ENCODE peak calls at places on chromosomes 1 and 21, in four cellular contexts. H, A, Y and X are unnamed samples. For H3K4me1, the result is how much of the 10 kb centered on the place peaks cover.

GRCh38 chr1:11691302-11691914 is at the start of gene DRAXIN:
- DNase-seq in Y (no peak), A (peak), H (no peak), X (no peak)

GRCh38 chr1:228131736-228132135 is 8.3 kb upstream of the GUK1 start:
- DNase-seq in Y (no peak), A (no peak), H (no peak), X (no peak)

GRCh38 chr1:16215882-16216753 is 3.7 kb upstream of the ARHGEF19 start:
- DNase-seq in A (peak), Y (peak), H (peak), X (peak)

GRCh38 chr1:36534711-36535412 is 52.1 kb upstream of the CSF3R start:
- DNase-seq in H (no peak), Y (no peak), A (no peak), X (no peak)

GRCh38 chr1:185439727-185440415 is 122.8 kb upstream of the IVNS1ABP start:
- DNase-seq in A (no peak), Y (peak), H (no peak), X (no peak)

GRCh38 chr1:113905435-113905861 is 322 bp downstream of the DCLRE1B start:
- DNase-seq in H (peak), A (peak), Y (no peak), X (peak)

GRCh38 chr1:2542262-2542915 is 12.3 kb upstream of the HES5 start:
- DNase-seq in Y (no peak), H (no peak), A (no peak), X (peak)

GRCh38 chr21:44527156-44527982 is 12.6 kb downstream of the KRTAP10-1 start:
- DNase-seq in A (no peak), H (no peak), Y (no peak), X (peak)

GRCh38 chr1:239843556-239843955 is 248.1 kb upstream of the FMN2 start:
- DNase-seq in H (no peak), Y (no peak), A (no peak), X (no peak)

GRCh38 chr1:50570064-50570463 is 146.8 kb upstream of the DMRTA2 start:
- DNase-seq in A (no peak), Y (peak), H (no peak), X (no peak)

GRCh38 chr1:241992734-241993133 is 6.2 kb downstream of the MAP1LC3C start:
- DNase-seq in H (no peak), A (no peak), Y (no peak), X (peak)

GRCh38 chr1:160522136-160522535 is 919 bp downstream of the SLAMF6 start:
- DNase-seq in Y (no peak), A (no peak), H (no peak), X (no peak)

GRCh38 chr1:160519542-160520435 is 3.3 kb downstream of the SLAMF6 start:
- DNase-seq in A (no peak), H (no peak), Y (peak), X (no peak)

GRCh38 chr1:160521554-160521953 is 1.5 kb downstream of the SLAMF6 start:
- DNase-seq in Y (no peak), A (no peak), H (no peak), X (no peak)

GRCh38 chr1:160520582-160520981 is 2.5 kb downstream of the SLAMF6 start:
- DNase-seq in H (no peak), A (no peak), Y (peak), X (no peak)

DNA sequence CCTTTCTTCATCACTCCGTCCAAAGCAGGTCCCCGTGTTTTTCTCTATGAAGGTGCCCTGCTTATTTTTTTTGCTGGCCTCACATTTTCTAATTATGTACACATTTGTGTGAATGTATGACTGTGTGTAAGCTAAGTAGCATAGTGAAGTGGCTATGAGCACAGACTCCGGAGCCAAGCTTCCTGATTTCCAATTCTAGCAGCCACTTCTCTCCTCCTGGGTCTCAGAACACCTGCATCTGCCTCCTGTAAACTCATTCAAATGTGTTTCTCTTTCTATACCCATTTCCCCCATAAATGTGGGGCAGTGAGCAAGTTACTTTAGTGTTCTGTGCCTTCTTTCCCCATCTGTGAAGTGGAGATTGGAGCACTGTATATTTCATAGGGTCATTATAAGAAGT is 2.1 kb downstream of the SLAMF6 start:
- DNase-seq in H (no peak), Y (no peak), A (no peak), X (no peak)
- H3K4me3 ChIP-seq in H (no peak), Y (no peak), A (no peak), X (no peak)

GRCh38 chr1:59703918-59704378 is 110.8 kb upstream of the HOOK1 start:
- DNase-seq in H (no peak), A (no peak), Y (no peak), X (no peak)
- H3K4me1 ChIP-seq in H (under half), A (under half), Y (under half), X (under half)

GRCh38 chr21:42047821-42048613 is 23.1 kb upstream of the UMODL1 start:
- DNase-seq in H (peak), Y (no peak), A (no peak), X (no peak)

GRCh38 chr21:42044871-42045495 is 26.1 kb upstream of the UMODL1 start:
- DNase-seq in A (no peak), Y (no peak), H (no peak), X (no peak)

GRCh38 chr21:42051788-42052187 is 19.3 kb upstream of the UMODL1 start:
- DNase-seq in Y (no peak), A (no peak), H (no peak), X (peak)

GRCh38 chr21:42049578-42050430 is 21.3 kb upstream of the UMODL1 start:
- DNase-seq in A (no peak), Y (no peak), H (no peak), X (peak)

GRCh38 chr21:42048870-42049577 is 22.1 kb upstream of the UMODL1 start:
- DNase-seq in A (no peak), H (no peak), Y (no peak), X (no peak)
- H3K4me3 ChIP-seq in A (no peak), H (no peak), Y (no peak), X (no peak)

GRCh38 chr1:163357378-163357777 is 35.6 kb downstream of the NUF2 start:
- DNase-seq in Y (no peak), H (no peak), A (no peak), X (no peak)
- H3K4me1 ChIP-seq in Y (under half), H (under half), A (under half), X (under half)